ENCODE peak calls at places on chromosomes 2 and 18, in seven cellular contexts. T is breast epithelium, N is testis, W is suprapubic skin, O is NB4, Q is GM12891, A is stomach. F is an unnamed sample.

GRCh38 chr2:166126014-166126639 is 1.7 kb downstream of the SCN1A start:
- DNase-seq in T (no peak), N (no peak), W (no peak), O (no peak), Q (no peak), A (no peak), F (no peak)

GRCh38 chr2:240499309-240500301 is 58.2 kb downstream of the ANKMY1 start:
- DNase-seq in T (no peak), N (no peak), W (no peak), O (no peak), Q (no peak), A (peak), F (no peak)

GRCh38 chr2:171469176-171469575 is 35.1 kb downstream of the DCAF17 start:
- DNase-seq in T (no peak), N (no peak), W (no peak), O (no peak), Q (no peak), A (no peak), F (no peak)

GRCh38 chr18:50143295-50143694 is 51.7 kb downstream of the MYO5B start:
- DNase-seq in T (no peak), N (no peak), W (no peak), O (no peak), Q (no peak), A (no peak), F (no peak)

GRCh38 chr2:27735263-27735904 is 36.1 kb upstream of the MRPL33 start:
- DNase-seq in T (peak), N (peak), W (peak), O (no peak), Q (peak), A (peak), F (peak)

GRCh38 chr2:23286031-23286764 is 98.8 kb upstream of the KLHL29 start:
- DNase-seq in T (no peak), N (no peak), W (no peak), O (no peak), Q (no peak), A (no peak), F (no peak)

GRCh38 chr18:76592981-76593381 is 97.9 kb upstream of the ZNF516 start:
- DNase-seq in T (no peak), N (no peak), W (no peak), O (peak), Q (no peak), A (no peak), F (no peak)

GRCh38 chr2:199405241-199405640 is 52.5 kb downstream of the SATB2 start:
- DNase-seq in T (no peak), N (no peak), W (no peak), O (peak), Q (no peak), A (no peak), F (no peak)

GRCh38 chr2:7666561-7667259 is 749.5 kb downstream of the RNF144A start:
- DNase-seq in T (no peak), N (no peak), W (no peak), O (no peak), Q (no peak), A (no peak), F (no peak)

GRCh38 chr2:227796044-227796780 is 17.4 kb upstream of the CCL20 start:
- DNase-seq in T (no peak), N (no peak), W (no peak), O (no peak), Q (no peak), A (no peak), F (no peak)

GRCh38 chr18:71321319-71321718 is 1032.5 kb downstream of the SOCS6 start:
- DNase-seq in T (no peak), N (no peak), W (no peak), O (no peak), Q (no peak), A (no peak), F (no peak)

GRCh38 chr2:135530313-135531230 is at the start of gene ZRANB3:
- DNase-seq in T (peak), N (peak), W (peak), O (peak), Q (peak), A (peak), F (peak)

GRCh38 chr2:135532581-135532980 is 1.3 kb downstream of the R3HDM1 start:
- DNase-seq in T (no peak), N (no peak), W (no peak), O (no peak), Q (no peak), A (no peak), F (no peak)

GRCh38 chr2:135528006-135528405 is 3.0 kb downstream of the ZRANB3 start:
- DNase-seq in T (no peak), N (no peak), W (no peak), O (no peak), Q (no peak), A (no peak), F (no peak)

GRCh38 chr2:135525786-135526185 is 5.2 kb downstream of the ZRANB3 start:
- DNase-seq in T (no peak), N (no peak), W (no peak), O (no peak), Q (no peak), A (no peak), F (no peak)

DNA sequence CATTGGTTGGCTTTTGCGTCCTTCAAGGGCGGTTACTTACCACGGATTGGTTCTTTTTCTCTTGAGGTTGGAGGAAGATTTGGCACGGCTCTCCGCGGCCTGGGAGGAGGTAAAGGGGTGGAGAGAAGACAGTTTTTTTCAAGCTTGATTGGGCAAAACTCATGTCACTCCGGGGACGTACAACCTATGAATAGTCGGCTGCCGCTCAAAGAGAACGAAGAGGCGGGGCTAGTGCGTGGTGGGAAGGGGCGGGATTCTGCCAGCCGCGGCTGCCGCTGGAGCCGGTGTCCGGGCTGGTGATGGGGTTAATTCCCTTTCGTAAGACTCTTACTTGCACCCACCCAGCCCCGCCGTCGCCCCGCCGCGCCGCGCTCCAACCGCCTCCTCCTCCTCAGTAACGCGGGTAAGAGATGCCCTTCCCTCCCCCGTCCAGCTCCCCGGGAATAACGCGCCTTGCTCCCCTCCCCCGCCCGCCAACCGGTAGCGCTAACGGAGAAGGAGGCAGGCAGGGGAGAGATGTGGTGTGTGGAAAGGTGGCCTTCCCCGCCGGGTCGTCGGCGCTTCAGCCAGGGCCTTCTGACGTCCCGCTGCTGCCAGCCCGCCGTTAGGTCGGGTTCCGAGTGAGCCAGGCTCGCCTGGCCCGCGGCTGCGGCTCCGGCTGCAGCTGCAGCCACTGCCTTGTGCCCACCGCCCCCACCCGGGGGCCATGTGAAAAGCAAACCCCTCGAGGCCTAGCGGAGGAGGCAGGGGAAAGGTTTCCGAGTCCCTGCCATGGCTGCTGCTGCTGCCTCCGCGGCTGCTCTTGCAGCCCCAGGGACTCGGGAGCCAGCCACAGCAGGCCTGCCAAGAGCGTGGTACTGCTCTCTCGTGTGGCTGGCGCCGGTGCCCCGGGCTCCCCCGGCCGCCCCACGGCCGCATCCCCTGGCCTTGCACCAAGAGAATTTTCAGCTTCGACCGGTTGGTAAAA is at the start of gene R3HDM1:
- DNase-seq in T (peak), N (peak), W (peak), O (peak), Q (peak), A (peak), F (peak)
- TF ChIP-seq POLR2A in T (no peak), N (no peak), W (no peak), O (peak), Q (no peak), A (no peak), F (peak)

GRCh38 chr2:96642564-96643350 is at the start of gene FER1L5:
- DNase-seq in T (no peak), N (peak), W (no peak), O (no peak), Q (no peak), A (no peak), F (no peak)

GRCh38 chr2:96637385-96638143 is 548 bp downstream of the KANSL3 start:
- DNase-seq in T (peak), N (peak), W (peak), O (peak), Q (peak), A (peak), F (peak)

GRCh38 chr2:96636772-96637171 is 1.3 kb downstream of the KANSL3 start:
- DNase-seq in T (no peak), N (no peak), W (no peak), O (no peak), Q (no peak), A (no peak), F (no peak)

GRCh38 chr2:96633641-96634040 is 4.5 kb downstream of the KANSL3 start:
- DNase-seq in T (no peak), N (no peak), W (no peak), O (no peak), Q (no peak), A (no peak), F (no peak)

DNA sequence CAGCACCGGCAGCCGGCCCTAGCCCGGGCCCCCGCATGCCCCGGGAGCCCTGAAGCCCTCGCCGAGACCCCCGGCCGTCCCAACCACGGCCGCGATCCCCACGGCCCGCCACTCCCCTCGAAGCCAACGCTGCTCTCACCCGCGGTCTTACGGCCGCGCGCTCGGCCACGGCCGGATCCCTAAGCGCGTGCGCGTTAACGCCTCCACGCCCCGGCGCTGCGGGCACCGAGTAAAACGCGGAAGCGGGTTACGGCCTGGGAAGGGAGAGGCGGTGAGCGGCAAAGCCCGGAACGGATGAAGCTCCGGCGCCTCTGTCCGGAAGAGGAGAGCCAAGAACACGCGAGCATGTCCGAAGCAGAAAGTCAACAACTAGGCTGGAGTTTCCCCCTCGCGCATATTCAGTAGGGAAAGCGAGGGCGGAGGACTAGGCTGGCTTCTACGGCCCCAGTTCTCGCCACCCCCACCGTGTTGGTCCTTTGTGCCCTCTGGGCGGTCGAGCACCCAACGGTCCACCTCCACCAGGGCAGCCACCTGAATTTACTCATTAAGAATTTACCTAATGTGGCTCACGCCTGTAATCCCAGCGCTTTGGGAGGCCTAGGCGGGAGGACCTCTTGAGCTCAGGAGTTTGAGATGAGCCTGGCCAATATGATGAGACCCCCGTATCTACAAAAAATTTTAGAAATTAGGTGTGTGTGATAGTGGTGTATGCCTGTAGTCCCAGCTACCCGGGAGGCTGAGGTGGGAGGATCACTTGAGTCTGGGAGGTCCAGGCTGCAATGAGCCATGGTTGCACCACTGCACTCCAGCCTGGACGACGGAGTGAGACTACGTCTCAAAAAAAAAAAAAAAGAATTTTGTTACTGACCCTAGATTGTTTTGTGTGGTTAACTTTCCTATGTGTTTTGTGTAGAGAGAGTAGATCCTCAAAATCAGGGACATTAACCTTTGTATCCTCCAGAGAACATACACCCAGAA is at the start of gene KANSL3:
- DNase-seq in T (peak), N (peak), W (peak), O (peak), Q (peak), A (peak), F (peak)
- TF ChIP-seq POLR2A in T (peak), N (peak), W (peak), O (peak), Q (peak), A (peak), F (peak)

DNA sequence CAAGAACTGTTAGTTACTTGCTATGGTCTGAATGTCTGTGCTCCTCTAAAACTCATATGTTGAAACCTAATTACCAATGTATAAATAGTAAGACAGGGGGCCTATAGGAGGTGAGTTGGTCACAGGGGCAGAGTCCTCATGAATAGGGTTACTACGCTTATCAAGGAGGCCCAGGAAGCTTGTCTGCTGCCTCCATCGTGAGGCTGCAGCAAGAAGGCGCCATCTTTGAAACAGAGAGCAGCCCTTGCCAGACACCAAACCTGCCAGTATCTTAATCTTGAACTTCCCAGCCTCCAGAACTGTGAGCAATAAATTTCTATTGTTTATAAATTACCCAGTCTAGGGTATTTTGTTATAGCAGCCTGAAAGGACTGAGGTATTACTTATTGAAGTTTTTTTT is 79.1 kb downstream of the TGIF1 start:
- DNase-seq in T (no peak), N (no peak), W (no peak), O (no peak), Q (no peak), A (no peak), F (no peak)
- TF ChIP-seq POLR2A in T (no peak), N (no peak), W (no peak), O (no peak), Q (no peak), A (no peak), F (no peak)

GRCh38 chr2:190343170-190343499 is 254 bp upstream of the INPP1 start:
- DNase-seq in T (no peak), N (no peak), W (no peak), O (no peak), Q (no peak), A (no peak), F (no peak)

GRCh38 chr2:190342601-190343000 is 788 bp upstream of the INPP1 start:
- DNase-seq in T (no peak), N (no peak), W (no peak), O (no peak), Q (no peak), A (no peak), F (no peak)

GRCh38 chr2:190340369-190340768 is 3.0 kb upstream of the INPP1 start:
- DNase-seq in T (no peak), N (no peak), W (no peak), O (peak), Q (no peak), A (no peak), F (peak)

GRCh38 chr2:190344275-190344827 is 962 bp downstream of the INPP1 start:
- DNase-seq in T (no peak), N (peak), W (peak), O (peak), Q (peak), A (peak), F (peak)

GRCh38 chr2:190343500-190344274 is at the start of gene INPP1:
- DNase-seq in T (peak), N (peak), W (peak), O (peak), Q (peak), A (peak), F (peak)
- TF ChIP-seq POLR2A in T (no peak), N (no peak), W (no peak), O (peak), Q (no peak), A (no peak), F (peak)

GRCh38 chr2:216081012-216081411 is 597 bp downstream of the PECR start:
- DNase-seq in T (no peak), N (no peak), W (no peak), O (no peak), Q (no peak), A (no peak), F (no peak)

GRCh38 chr2:216083464-216084279 is 2.0 kb downstream of the TMEM169 start:
- DNase-seq in T (no peak), N (no peak), W (no peak), O (no peak), Q (no peak), A (no peak), F (no peak)

GRCh38 chr2:216082388-216082733 is 642 bp downstream of the TMEM169 start:
- DNase-seq in T (no peak), N (no peak), W (no peak), O (no peak), Q (no peak), A (no peak), F (no peak)

GRCh38 chr2:216082805-216083204 is 1.1 kb downstream of the TMEM169 start:
- DNase-seq in T (no peak), N (no peak), W (no peak), O (peak), Q (no peak), A (no peak), F (peak)

GRCh38 chr2:216081487-216082387 is at the start of the genes PECR and TMEM169:
- DNase-seq in T (peak), N (peak), W (peak), O (peak), Q (peak), A (peak), F (peak)
- TF ChIP-seq POLR2A in T (no peak), N (no peak), W (no peak), O (no peak), Q (peak), A (no peak), F (peak)

GRCh38 chr2:70141754-70142589 is 48.8 kb downstream of the C2orf42 start:
- DNase-seq in T (peak), N (no peak), W (no peak), O (no peak), Q (no peak), A (peak), F (no peak)

GRCh38 chr2:70140978-70141753 is 49.7 kb downstream of the C2orf42 start:
- DNase-seq in T (peak), N (peak), W (peak), O (peak), Q (peak), A (peak), F (peak)

GRCh38 chr2:70144443-70145167 is 46.2 kb downstream of the C2orf42 start:
- DNase-seq in T (no peak), N (no peak), W (no peak), O (no peak), Q (no peak), A (no peak), F (no peak)

GRCh38 chr2:70143314-70144150 is 47.3 kb downstream of the C2orf42 start:
- DNase-seq in T (peak), N (peak), W (no peak), O (peak), Q (no peak), A (peak), F (peak)

DNA sequence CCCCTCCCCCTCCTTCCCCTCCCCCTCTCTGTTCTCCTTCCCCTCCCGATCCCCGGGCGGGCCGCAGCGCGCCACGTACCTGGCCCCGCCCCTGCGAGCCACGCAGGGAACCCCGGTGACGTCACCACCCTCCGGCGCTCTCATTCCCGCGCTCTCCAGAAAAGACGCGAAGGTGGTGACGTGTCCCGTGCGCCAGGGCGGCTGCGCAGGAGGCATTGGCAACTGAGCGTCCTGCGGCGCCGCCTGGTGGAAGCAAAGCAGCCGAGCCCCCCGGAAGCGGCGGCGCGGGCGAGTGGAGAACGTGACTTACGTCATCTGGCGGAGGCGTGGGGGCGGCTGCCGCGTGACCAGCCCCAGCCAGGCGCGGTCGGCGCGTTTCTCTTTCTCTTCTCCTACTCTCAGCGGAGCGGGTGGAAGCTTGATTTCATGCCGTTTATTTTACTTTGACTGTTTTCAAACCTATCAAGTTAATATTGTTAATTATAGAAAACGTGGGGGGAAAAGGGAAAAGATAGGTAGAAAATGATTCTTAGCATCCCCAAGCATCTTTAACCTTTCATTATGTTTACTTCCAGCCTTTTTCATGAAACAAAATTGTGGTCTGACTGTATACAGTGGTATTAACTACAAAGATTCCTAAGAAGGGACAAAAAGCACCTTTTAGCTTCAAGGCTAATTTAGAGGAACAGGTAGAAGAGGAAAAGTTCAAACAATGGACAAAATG is 48.1 kb downstream of the C2orf42 start:
- DNase-seq in T (peak), N (peak), W (peak), O (peak), Q (peak), A (peak), F (peak)
- TF ChIP-seq POLR2A in T (peak), N (peak), W (peak), O (peak), Q (no peak), A (peak), F (peak)

GRCh38 chr2:168246483-168247340 is 683 bp downstream of the STK39 start:
- DNase-seq in T (peak), N (peak), W (peak), O (peak), Q (peak), A (peak), F (peak)
- TF ChIP-seq POLR2A in T (no peak), N (no peak), W (no peak), O (no peak), Q (no peak), A (no peak), F (no peak)

GRCh38 chr18:48885951-48886400 is 64.8 kb downstream of the SMAD7 start:
- DNase-seq in T (no peak), N (no peak), W (no peak), O (no peak), Q (no peak), A (no peak), F (no peak)
- TF ChIP-seq POLR2A in T (no peak), N (no peak), W (no peak), O (no peak), Q (no peak), A (no peak), F (no peak)

GRCh38 chr2:218806346-218806978 is 24.5 kb downstream of the CYP27A1 start:
- DNase-seq in T (peak), N (peak), W (peak), O (peak), Q (no peak), A (peak), F (no peak)
- TF ChIP-seq POLR2A in T (no peak), N (no peak), W (no peak), O (no peak), Q (no peak), A (no peak), F (no peak)

F was measured in erythroblast.